ENCODE peak calls at places on chromosomes 7 and 10, in five cellular contexts. W is mucosa of descending colon, M is HFFc6, G is BJ, I is tibial artery. A is an unnamed sample.

GRCh38 chr7:14381306-14381705 is 391.8 kb upstream of the ETV1 start:
- DNase-seq in W (no peak), M (peak; percentile 20), G (no peak), I (no peak), A (no peak)

GRCh38 chr7:3922175-3922635 is 621.2 kb downstream of the SDK1 start:
- DNase-seq in W (peak; percentile 32), M (peak; percentile 42), G (no peak), I (no peak), A (no peak)

GRCh38 chr7:25549315-25549933 is 321.1 kb upstream of the NPVF start:
- DNase-seq in W (no peak), M (no peak), G (no peak), I (no peak), A (no peak)

GRCh38 chr7:130393799-130394411 is 13.6 kb downstream of the CPA1 start:
- DNase-seq in W (no peak), M (no peak), G (no peak), I (no peak), A (no peak)

GRCh38 chr7:7438851-7439250 is 96.8 kb downstream of the COL28A1 start:
- DNase-seq in W (no peak), M (peak; percentile 99), G (peak; percentile 95), I (no peak), A (no peak)

GRCh38 chr7:143299840-143300239 is 11.7 kb downstream of the CASP2 start:
- DNase-seq in W (peak; percentile 72), M (no peak), G (no peak), I (no peak), A (no peak)

GRCh38 chr10:48670978-48671913 is 13.4 kb upstream of the WDFY4 start:
- DNase-seq in W (no peak), M (no peak), G (no peak), I (no peak), A (no peak)

GRCh38 chr7:148746139-148746538 is 47.4 kb downstream of the CUL1 start:
- DNase-seq in W (no peak), M (no peak), G (no peak), I (no peak), A (no peak)

GRCh38 chr7:155398944-155399343 is 59.0 kb upstream of the EN2 start:
- DNase-seq in W (no peak), M (no peak), G (no peak), I (no peak), A (no peak)

GRCh38 chr7:99407849-99408346 is 499 bp downstream of the PDAP1 start:
- DNase-seq in W (peak; percentile 43), M (peak; percentile 70), G (peak; percentile 28), I (peak; percentile 89), A (no peak)

GRCh38 chr7:12594122-12594897 is 23.8 kb downstream of the SCIN start:
- DNase-seq in W (no peak), M (no peak), G (no peak), I (no peak), A (no peak)

GRCh38 chr7:107070710-107071109 is 26.2 kb downstream of the PRKAR2B start:
- DNase-seq in W (no peak), M (no peak), G (no peak), I (no peak), A (no peak)

GRCh38 chr7:158084555-158084954 is 503.1 kb downstream of the PTPRN2 start:
- DNase-seq in W (no peak), M (no peak), G (no peak), I (no peak), A (no peak)

DNA sequence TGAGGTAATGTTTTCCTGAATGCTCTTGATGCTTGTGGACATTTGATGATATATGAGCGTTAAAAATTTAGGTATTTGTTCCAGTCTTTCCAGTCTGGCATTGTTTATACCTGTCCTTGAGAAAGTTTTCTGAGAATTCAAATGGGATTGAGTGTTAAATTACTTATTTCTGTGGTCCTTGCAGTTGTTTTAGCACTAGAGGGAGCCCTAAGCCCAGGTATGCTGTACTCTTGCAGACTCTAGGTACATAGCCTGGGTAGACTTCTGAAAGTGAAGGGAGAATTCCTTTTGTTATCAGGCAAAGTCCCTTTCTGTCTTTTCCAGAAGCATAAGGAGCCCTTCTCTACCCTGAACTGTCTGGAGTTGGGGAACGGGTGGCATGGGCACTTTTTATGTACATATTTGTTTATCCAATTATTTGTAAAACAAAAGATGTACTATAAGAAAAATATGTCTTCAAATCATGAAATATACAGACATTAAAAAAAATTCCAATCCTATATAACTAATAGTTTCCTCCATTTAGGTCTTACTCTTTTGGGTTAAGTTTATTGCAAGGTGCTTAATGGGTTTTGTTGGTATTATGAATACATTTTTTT is 262.1 kb downstream of the ATRNL1 start:
- DNase-seq in W (peak; percentile 33), M (peak; percentile 46), G (peak; percentile 6), I (no peak), A (no peak)
- TF ChIP-seq CTCF in W (no peak), M (peak; percentile 79), G (peak; percentile 68), I (peak; percentile 48), A (peak; percentile 65)

GRCh38 chr7:76294344-76295024 is 8.0 kb upstream of the HSPB1 start:
- DNase-seq in W (peak; percentile 98), M (peak; percentile 94), G (peak; percentile 71), I (peak; percentile 99), A (peak; percentile 83)
- TF ChIP-seq CTCF in W (no peak), M (peak; percentile 32), G (no peak), I (no peak), A (no peak)

DNA sequence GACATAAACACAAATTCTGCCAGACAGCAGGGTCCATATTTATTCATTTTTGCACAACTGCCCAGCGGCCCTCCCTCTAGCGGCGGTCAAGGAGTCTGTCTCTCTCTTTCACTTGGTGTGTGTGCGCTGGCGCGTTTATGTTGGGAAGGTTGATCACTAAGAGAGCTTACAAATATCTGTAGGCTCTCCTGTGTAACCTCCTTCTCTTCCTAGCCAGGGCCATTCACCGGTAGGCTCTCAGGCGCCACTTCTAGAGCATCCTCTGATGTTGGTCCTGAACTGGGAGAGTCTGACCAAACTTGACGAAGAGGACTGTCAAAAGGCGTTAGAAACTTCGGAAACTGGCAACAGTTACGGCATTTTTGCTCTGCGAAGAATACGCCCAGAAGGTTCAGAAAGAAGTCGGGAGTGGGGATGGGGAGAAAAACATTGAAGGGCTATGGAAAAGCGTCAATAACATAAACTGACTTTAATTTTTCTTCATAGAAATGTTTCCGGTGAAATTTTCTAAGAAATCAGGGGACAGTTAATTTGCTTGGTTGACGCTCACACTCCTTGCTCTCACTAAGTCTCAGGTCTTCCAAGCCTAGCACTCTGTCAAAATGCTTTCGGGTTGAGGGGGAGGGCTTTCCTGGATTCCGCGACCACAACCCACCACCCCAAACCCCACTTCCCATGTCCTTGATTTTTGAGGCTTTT is 731.1 kb downstream of the ZWINT start:
- DNase-seq in W (peak; percentile 17), M (no peak), G (no peak), I (no peak), A (peak; percentile 71)
- TF ChIP-seq CTCF in W (no peak), M (peak; percentile 35), G (peak; percentile 59), I (no peak), A (peak; percentile 82)

GRCh38 chr10:27285093-27285492 is 44.5 kb upstream of the ACBD5 start:
- DNase-seq in W (peak; percentile 27), M (no peak), G (no peak), I (no peak), A (no peak)
- TF ChIP-seq CTCF in W (no peak), M (peak; percentile 30), G (peak; percentile 22), I (no peak), A (no peak)

GRCh38 chr7:20197837-20198236 is 19.3 kb downstream of the MACC1 start:
- DNase-seq in W (no peak), M (no peak), G (no peak), I (no peak), A (no peak)
- TF ChIP-seq CTCF in W (no peak), M (peak; percentile 30), G (peak; percentile 26), I (no peak), A (peak; percentile 37)

DNA sequence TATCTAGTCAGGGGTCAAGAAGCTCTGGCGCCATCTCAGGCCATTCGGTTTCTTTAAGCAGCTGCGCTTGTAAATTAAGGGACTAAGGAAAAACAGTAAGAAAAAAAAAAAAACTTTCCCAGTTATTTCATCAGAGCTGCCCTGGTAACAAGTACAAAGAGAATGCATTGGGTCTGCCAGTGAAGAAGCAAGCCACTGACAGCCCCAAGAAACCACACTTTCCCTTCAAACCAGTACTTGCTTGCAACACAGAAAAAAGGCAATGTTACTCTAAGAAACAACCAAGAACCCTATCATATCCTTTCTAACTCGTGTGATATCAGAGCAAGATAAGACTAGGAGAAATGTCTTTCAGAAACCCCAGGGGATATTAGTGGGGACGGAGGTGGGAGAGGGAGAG is 40.6 kb upstream of the AOAH start:
- DNase-seq in W (no peak), M (no peak), G (no peak), I (no peak), A (no peak)
- TF ChIP-seq CTCF in W (no peak), M (no peak), G (no peak), I (no peak), A (no peak)

A was measured in mesothelial cell of epicardium.